ENCODE peak calls at places on chromosomes 12 and 14, in nine cellular contexts. One of them, this sample, is unnamed.
A peak's percentile ranks its signal among the peaks of the same experiment; 100 is the strongest.

GRCh38 chr12:15336772-15337553 is 14.7 kb downstream of the PTPRO start:
- DNase-seq in stimulated activated CD8-positive, alpha-beta memory T cell treated with anti-CD3 and anti-CD28 coated beads, Interleukin-2, amount 100 ng/mL, for 1 hour: no peak
- DNase-seq in HEK293T: no peak
- DNase-seq in GOT3: no peak
- DNase-seq in activated naive CD8-positive, alpha-beta T cell treated with anti-CD3 and anti-CD28 coated beads, Interleukin-2, amount 50 U/mL, for 16 hours: no peak
- DNase-seq in iPS DF 6.9: no peak
- DNase-seq in T-cell: no peak
- DNase-seq in stimulated activated CD4-positive, alpha-beta T cell treated with anti-CD3 and anti-CD28 coated beads, Interleukin-15, amount 100 ng/mL, for 48 hours: no peak
- DNase-seq in SK-N-SH: no peak
- DNase-seq in this sample: peak; percentile 13

GRCh38 chr12:27756670-27757069 is 23.4 kb upstream of the KLHL42 start:
- DNase-seq in stimulated activated CD8-positive, alpha-beta memory T cell treated with anti-CD3 and anti-CD28 coated beads, Interleukin-2, amount 100 ng/mL, for 1 hour: no peak
- DNase-seq in HEK293T: no peak
- DNase-seq in GOT3: no peak
- DNase-seq in activated naive CD8-positive, alpha-beta T cell treated with anti-CD3 and anti-CD28 coated beads, Interleukin-2, amount 50 U/mL, for 16 hours: no peak
- DNase-seq in iPS DF 6.9: no peak
- DNase-seq in T-cell: no peak
- DNase-seq in stimulated activated CD4-positive, alpha-beta T cell treated with anti-CD3 and anti-CD28 coated beads, Interleukin-15, amount 100 ng/mL, for 48 hours: no peak
- DNase-seq in SK-N-SH: no peak
- DNase-seq in this sample: no peak

GRCh38 chr14:50545618-50546017 is 13.2 kb upstream of the MAP4K5 start:
- DNase-seq in stimulated activated CD8-positive, alpha-beta memory T cell treated with anti-CD3 and anti-CD28 coated beads, Interleukin-2, amount 100 ng/mL, for 1 hour: no peak
- DNase-seq in HEK293T: no peak
- DNase-seq in GOT3: no peak
- DNase-seq in activated naive CD8-positive, alpha-beta T cell treated with anti-CD3 and anti-CD28 coated beads, Interleukin-2, amount 50 U/mL, for 16 hours: no peak
- DNase-seq in iPS DF 6.9: no peak
- DNase-seq in T-cell: no peak
- DNase-seq in stimulated activated CD4-positive, alpha-beta T cell treated with anti-CD3 and anti-CD28 coated beads, Interleukin-15, amount 100 ng/mL, for 48 hours: no peak
- DNase-seq in SK-N-SH: no peak
- DNase-seq in this sample: no peak

GRCh38 chr14:37544407-37544806 is 50.6 kb downstream of the FOXA1 start:
- DNase-seq in stimulated activated CD8-positive, alpha-beta memory T cell treated with anti-CD3 and anti-CD28 coated beads, Interleukin-2, amount 100 ng/mL, for 1 hour: no peak
- DNase-seq in HEK293T: no peak
- DNase-seq in GOT3: no peak
- DNase-seq in activated naive CD8-positive, alpha-beta T cell treated with anti-CD3 and anti-CD28 coated beads, Interleukin-2, amount 50 U/mL, for 16 hours: no peak
- DNase-seq in iPS DF 6.9: no peak
- DNase-seq in T-cell: no peak
- DNase-seq in stimulated activated CD4-positive, alpha-beta T cell treated with anti-CD3 and anti-CD28 coated beads, Interleukin-15, amount 100 ng/mL, for 48 hours: no peak
- DNase-seq in SK-N-SH: no peak
- DNase-seq in this sample: no peak

GRCh38 chr12:178715-179109 is 35.2 kb downstream of the SLC6A12 start:
- DNase-seq in stimulated activated CD8-positive, alpha-beta memory T cell treated with anti-CD3 and anti-CD28 coated beads, Interleukin-2, amount 100 ng/mL, for 1 hour: no peak
- DNase-seq in HEK293T: no peak
- DNase-seq in GOT3: no peak
- DNase-seq in activated naive CD8-positive, alpha-beta T cell treated with anti-CD3 and anti-CD28 coated beads, Interleukin-2, amount 50 U/mL, for 16 hours: no peak
- DNase-seq in iPS DF 6.9: no peak
- DNase-seq in T-cell: no peak
- DNase-seq in stimulated activated CD4-positive, alpha-beta T cell treated with anti-CD3 and anti-CD28 coated beads, Interleukin-15, amount 100 ng/mL, for 48 hours: no peak
- DNase-seq in SK-N-SH: no peak
- DNase-seq in this sample: no peak

GRCh38 chr12:15936751-15937150 is 25.6 kb downstream of the DERA start:
- DNase-seq in stimulated activated CD8-positive, alpha-beta memory T cell treated with anti-CD3 and anti-CD28 coated beads, Interleukin-2, amount 100 ng/mL, for 1 hour: no peak
- DNase-seq in HEK293T: no peak
- DNase-seq in GOT3: no peak
- DNase-seq in activated naive CD8-positive, alpha-beta T cell treated with anti-CD3 and anti-CD28 coated beads, Interleukin-2, amount 50 U/mL, for 16 hours: no peak
- DNase-seq in iPS DF 6.9: no peak
- DNase-seq in T-cell: no peak
- DNase-seq in stimulated activated CD4-positive, alpha-beta T cell treated with anti-CD3 and anti-CD28 coated beads, Interleukin-15, amount 100 ng/mL, for 48 hours: no peak
- DNase-seq in SK-N-SH: no peak
- DNase-seq in this sample: no peak

GRCh38 chr14:102140027-102140749 is 491 bp downstream of the WDR20 start:
- DNase-seq in stimulated activated CD8-positive, alpha-beta memory T cell treated with anti-CD3 and anti-CD28 coated beads, Interleukin-2, amount 100 ng/mL, for 1 hour: no peak
- DNase-seq in HEK293T: peak; percentile 41
- DNase-seq in GOT3: no peak
- DNase-seq in activated naive CD8-positive, alpha-beta T cell treated with anti-CD3 and anti-CD28 coated beads, Interleukin-2, amount 50 U/mL, for 16 hours: peak; percentile 0
- DNase-seq in iPS DF 6.9: no peak
- DNase-seq in T-cell: peak; percentile 14
- DNase-seq in stimulated activated CD4-positive, alpha-beta T cell treated with anti-CD3 and anti-CD28 coated beads, Interleukin-15, amount 100 ng/mL, for 48 hours: peak; percentile 12
- DNase-seq in SK-N-SH: peak; percentile 48
- DNase-seq in this sample: peak; percentile 27

GRCh38 chr12:4701383-4701782 is 18.8 kb upstream of the GALNT8 start:
- DNase-seq in stimulated activated CD8-positive, alpha-beta memory T cell treated with anti-CD3 and anti-CD28 coated beads, Interleukin-2, amount 100 ng/mL, for 1 hour: no peak
- DNase-seq in HEK293T: no peak
- DNase-seq in GOT3: no peak
- DNase-seq in activated naive CD8-positive, alpha-beta T cell treated with anti-CD3 and anti-CD28 coated beads, Interleukin-2, amount 50 U/mL, for 16 hours: no peak
- DNase-seq in iPS DF 6.9: no peak
- DNase-seq in T-cell: no peak
- DNase-seq in stimulated activated CD4-positive, alpha-beta T cell treated with anti-CD3 and anti-CD28 coated beads, Interleukin-15, amount 100 ng/mL, for 48 hours: no peak
- DNase-seq in SK-N-SH: no peak
- DNase-seq in this sample: peak; percentile 28

GRCh38 chr12:110591508-110592051 is 8.5 kb upstream of the PPTC7 start:
- DNase-seq in stimulated activated CD8-positive, alpha-beta memory T cell treated with anti-CD3 and anti-CD28 coated beads, Interleukin-2, amount 100 ng/mL, for 1 hour: no peak
- DNase-seq in HEK293T: no peak
- DNase-seq in GOT3: no peak
- DNase-seq in activated naive CD8-positive, alpha-beta T cell treated with anti-CD3 and anti-CD28 coated beads, Interleukin-2, amount 50 U/mL, for 16 hours: no peak
- DNase-seq in iPS DF 6.9: no peak
- DNase-seq in T-cell: no peak
- DNase-seq in stimulated activated CD4-positive, alpha-beta T cell treated with anti-CD3 and anti-CD28 coated beads, Interleukin-15, amount 100 ng/mL, for 48 hours: no peak
- DNase-seq in SK-N-SH: no peak
- DNase-seq in this sample: no peak

GRCh38 chr12:75863475-75863874 is 168.1 kb downstream of the PHLDA1 start:
- DNase-seq in stimulated activated CD8-positive, alpha-beta memory T cell treated with anti-CD3 and anti-CD28 coated beads, Interleukin-2, amount 100 ng/mL, for 1 hour: no peak
- DNase-seq in HEK293T: no peak
- DNase-seq in GOT3: no peak
- DNase-seq in activated naive CD8-positive, alpha-beta T cell treated with anti-CD3 and anti-CD28 coated beads, Interleukin-2, amount 50 U/mL, for 16 hours: no peak
- DNase-seq in iPS DF 6.9: no peak
- DNase-seq in T-cell: no peak
- DNase-seq in stimulated activated CD4-positive, alpha-beta T cell treated with anti-CD3 and anti-CD28 coated beads, Interleukin-15, amount 100 ng/mL, for 48 hours: no peak
- DNase-seq in SK-N-SH: no peak
- DNase-seq in this sample: no peak

GRCh38 chr12:21987786-21988185 is 46.6 kb upstream of the ABCC9 start:
- DNase-seq in stimulated activated CD8-positive, alpha-beta memory T cell treated with anti-CD3 and anti-CD28 coated beads, Interleukin-2, amount 100 ng/mL, for 1 hour: no peak
- DNase-seq in HEK293T: no peak
- DNase-seq in GOT3: no peak
- DNase-seq in activated naive CD8-positive, alpha-beta T cell treated with anti-CD3 and anti-CD28 coated beads, Interleukin-2, amount 50 U/mL, for 16 hours: no peak
- DNase-seq in iPS DF 6.9: no peak
- DNase-seq in T-cell: no peak
- DNase-seq in stimulated activated CD4-positive, alpha-beta T cell treated with anti-CD3 and anti-CD28 coated beads, Interleukin-15, amount 100 ng/mL, for 48 hours: no peak
- DNase-seq in SK-N-SH: no peak
- DNase-seq in this sample: no peak

GRCh38 chr14:86646688-86647687 is 1117.0 kb downstream of the FLRT2 start:
- DNase-seq in stimulated activated CD8-positive, alpha-beta memory T cell treated with anti-CD3 and anti-CD28 coated beads, Interleukin-2, amount 100 ng/mL, for 1 hour: no peak
- DNase-seq in HEK293T: no peak
- DNase-seq in GOT3: no peak
- DNase-seq in activated naive CD8-positive, alpha-beta T cell treated with anti-CD3 and anti-CD28 coated beads, Interleukin-2, amount 50 U/mL, for 16 hours: no peak
- DNase-seq in iPS DF 6.9: no peak
- DNase-seq in T-cell: no peak
- DNase-seq in stimulated activated CD4-positive, alpha-beta T cell treated with anti-CD3 and anti-CD28 coated beads, Interleukin-15, amount 100 ng/mL, for 48 hours: no peak
- DNase-seq in SK-N-SH: no peak
- DNase-seq in this sample: no peak